ENCODE peak calls at places on chromosome 12, in six cellular contexts. H is astrocyte of the spinal cord, I is pancreas, E is dorsolateral prefrontal cortex, P is adrenal gland, Y is OCI-LY7. F is an unnamed sample.

GRCh38 chr12:23253191-23253590 is 628.2 kb downstream of the ETNK1 start:
- DNase-seq in H (no peak), I (no peak), E (no peak), P (no peak), Y (no peak), F (no peak)

GRCh38 chr12:113471619-113472171 is at the start of gene LHX5:
- DNase-seq in H (no peak), I (no peak), E (no peak), P (no peak), Y (no peak), F (no peak)

GRCh38 chr12:23084236-23084995 is 459.4 kb downstream of the ETNK1 start:
- DNase-seq in H (peak; percentile 94), I (no peak), E (no peak), P (no peak), Y (no peak), F (peak; percentile 87)

GRCh38 chr12:102917026-102917787 is at the start of gene PAH:
- DNase-seq in H (no peak), I (peak; percentile 76), E (no peak), P (peak; percentile 54), Y (peak; percentile 4), F (no peak)

GRCh38 chr12:73612571-73612970 is 925.1 kb upstream of the ATXN7L3B start:
- DNase-seq in H (no peak), I (no peak), E (no peak), P (no peak), Y (no peak), F (no peak)

GRCh38 chr12:106205208-106206069 is 42.4 kb downstream of the CKAP4 start:
- DNase-seq in H (no peak), I (no peak), E (peak; percentile 37), P (peak; percentile 78), Y (no peak), F (no peak)

GRCh38 chr12:5201554-5202243 is 158.0 kb downstream of the KCNA5 start:
- DNase-seq in H (peak; percentile 32), I (no peak), E (no peak), P (peak; percentile 59), Y (no peak), F (no peak)

GRCh38 chr12:132354211-132354981 is 25.0 kb upstream of the GALNT9 start:
- DNase-seq in H (no peak), I (peak; percentile 50), E (no peak), P (no peak), Y (no peak), F (no peak)

GRCh38 chr12:8033153-8034044 is 883 bp downstream of the FOXJ2 start:
- DNase-seq in H (peak; percentile 35), I (peak; percentile 62), E (peak; percentile 39), P (peak; percentile 78), Y (peak; percentile 34), F (no peak)

GRCh38 chr12:113766133-113766879 is 199.8 kb downstream of the RBM19 start:
- DNase-seq in H (no peak), I (peak; percentile 60), E (no peak), P (peak; percentile 52), Y (no peak), F (no peak)

GRCh38 chr12:74539765-74540526 is 2.3 kb downstream of the ATXN7L3B start:
- DNase-seq in H (no peak), I (no peak), E (no peak), P (no peak), Y (peak; percentile 33), F (no peak)

GRCh38 chr12:1917172-1918070 is 1.0 kb downstream of the CACNA2D4 start:
- DNase-seq in H (no peak), I (no peak), E (no peak), P (peak; percentile 51), Y (no peak), F (no peak)

GRCh38 chr12:93766802-93767523 is 89.8 kb downstream of the CRADD start:
- DNase-seq in H (peak; percentile 78), I (no peak), E (no peak), P (peak; percentile 81), Y (no peak), F (no peak)

GRCh38 chr12:79689041-79689476 is 1.7 kb downstream of the PAWR start:
- DNase-seq in H (peak; percentile 29), I (no peak), E (no peak), P (no peak), Y (peak; percentile 40), F (no peak)

GRCh38 chr12:79688376-79689040 is 2.3 kb downstream of the PAWR start:
- DNase-seq in H (peak; percentile 39), I (no peak), E (no peak), P (no peak), Y (no peak), F (no peak)

GRCh38 chr12:79685068-79685467 is 5.7 kb downstream of the PAWR start:
- DNase-seq in H (peak; percentile 76), I (no peak), E (no peak), P (no peak), Y (no peak), F (no peak)

GRCh38 chr12:79687711-79688270 is 3.0 kb downstream of the PAWR start:
- DNase-seq in H (peak; percentile 43), I (no peak), E (no peak), P (no peak), Y (no peak), F (no peak)

DNA sequence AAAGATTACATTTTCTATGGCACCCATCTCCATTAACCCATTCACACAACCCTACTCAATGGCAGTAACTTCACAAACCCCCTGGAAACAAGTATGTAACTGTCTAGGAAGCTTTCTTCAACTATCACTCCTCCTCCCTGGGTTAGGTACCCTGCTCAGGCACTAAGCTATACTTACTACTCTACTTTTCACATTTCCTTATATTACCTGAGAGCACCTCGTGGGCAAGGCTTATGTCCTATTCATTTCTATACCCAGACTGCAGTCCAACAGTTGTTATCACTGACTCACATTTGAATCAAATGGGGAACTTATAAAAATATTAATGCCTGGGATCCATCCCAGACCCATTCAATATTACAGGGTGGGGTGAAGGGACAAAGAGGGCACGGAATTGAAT is 4.6 kb downstream of the PAWR start:
- DNase-seq in H (no peak), I (no peak), E (no peak), P (no peak), Y (no peak), F (no peak)
- H3K4me3 ChIP-seq in H (no peak overlapping the region), I (peak overlapping the region; percentile 4), E (no peak overlapping the region), P (no peak overlapping the region), Y (peak overlapping the region; percentile 90), F (no peak overlapping the region)

DNA sequence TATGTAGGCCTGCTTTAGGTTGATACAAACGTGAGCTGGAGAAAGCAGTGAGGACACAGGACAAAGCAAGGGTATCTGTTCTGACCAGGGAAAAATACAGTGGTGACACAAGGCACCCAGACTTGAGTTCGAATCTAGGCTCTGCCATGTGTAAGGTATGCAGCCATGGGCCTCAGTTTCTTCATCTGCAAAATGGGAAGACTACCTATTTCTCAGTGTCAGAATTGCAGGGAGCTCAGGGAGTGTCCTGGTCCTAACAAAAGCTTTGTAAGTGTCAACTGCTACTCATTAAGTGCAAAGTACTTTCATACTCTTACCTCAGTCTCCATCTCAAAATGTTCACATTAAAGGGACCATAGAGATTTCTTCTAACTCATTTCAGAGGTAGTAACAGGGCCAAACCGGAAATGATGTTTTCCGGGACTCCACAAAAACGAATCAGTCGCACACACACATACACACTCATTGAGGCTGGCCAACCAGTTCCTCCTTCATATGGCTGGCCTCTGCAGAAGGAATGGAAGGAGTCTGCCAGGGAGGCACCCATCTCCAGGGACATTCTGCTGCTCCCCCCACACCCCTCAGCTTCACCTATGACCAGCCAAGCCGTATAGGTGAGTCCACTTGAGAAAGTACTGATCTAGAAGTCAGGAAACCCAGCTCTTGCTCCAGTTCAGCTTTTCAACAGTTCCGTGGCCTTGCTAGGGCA is 7.8 kb downstream of the CTDSP2 start:
- DNase-seq in H (no peak), I (no peak), E (no peak), P (no peak), Y (peak; percentile 48), F (no peak)
- H3K4me3 ChIP-seq in H (no peak overlapping the region), I (no peak overlapping the region), E (peak overlapping the region; percentile 37), P (no peak overlapping the region), Y (peak overlapping the region; percentile 39), F (no peak overlapping the region)

GRCh38 chr12:48023386-48023785 is 19.1 kb upstream of the COL2A1 start:
- DNase-seq in H (no peak), I (no peak), E (no peak), P (no peak), Y (no peak), F (no peak)

GRCh38 chr12:48024735-48025134 is 20.5 kb upstream of the COL2A1 start:
- DNase-seq in H (no peak), I (no peak), E (no peak), P (no peak), Y (no peak), F (no peak)

GRCh38 chr12:48022180-48022521 is 17.9 kb upstream of the COL2A1 start:
- DNase-seq in H (no peak), I (no peak), E (no peak), P (no peak), Y (no peak), F (no peak)

GRCh38 chr12:48021485-48022179 is 17.4 kb upstream of the COL2A1 start:
- DNase-seq in H (no peak), I (no peak), E (no peak), P (no peak), Y (no peak), F (no peak)

GRCh38 chr12:48022676-48023385 is 18.6 kb upstream of the COL2A1 start:
- DNase-seq in H (no peak), I (no peak), E (no peak), P (no peak), Y (no peak), F (no peak)
- H3K4me3 ChIP-seq in H (no peak overlapping the region), I (no peak overlapping the region), E (no peak overlapping the region), P (no peak overlapping the region), Y (no peak overlapping the region), F (no peak overlapping the region)

GRCh38 chr12:121579981-121580868 is 598 bp downstream of the KDM2B start:
- DNase-seq in H (peak; percentile 62), I (peak; percentile 83), E (peak; percentile 74), P (peak; percentile 81), Y (peak; percentile 77), F (no peak)

GRCh38 chr12:121582583-121583333 is 1.9 kb upstream of the KDM2B start:
- DNase-seq in H (no peak), I (no peak), E (no peak), P (no peak), Y (peak; percentile 10), F (no peak)

GRCh38 chr12:121579190-121579791 is 1.5 kb downstream of the KDM2B start:
- DNase-seq in H (no peak), I (peak; percentile 76), E (peak; percentile 27), P (no peak), Y (peak; percentile 59), F (no peak)

GRCh38 chr12:121580959-121581680 is at the start of gene KDM2B:
- DNase-seq in H (peak; percentile 60), I (no peak), E (peak; percentile 54), P (peak; percentile 68), Y (peak; percentile 55), F (no peak)

DNA sequence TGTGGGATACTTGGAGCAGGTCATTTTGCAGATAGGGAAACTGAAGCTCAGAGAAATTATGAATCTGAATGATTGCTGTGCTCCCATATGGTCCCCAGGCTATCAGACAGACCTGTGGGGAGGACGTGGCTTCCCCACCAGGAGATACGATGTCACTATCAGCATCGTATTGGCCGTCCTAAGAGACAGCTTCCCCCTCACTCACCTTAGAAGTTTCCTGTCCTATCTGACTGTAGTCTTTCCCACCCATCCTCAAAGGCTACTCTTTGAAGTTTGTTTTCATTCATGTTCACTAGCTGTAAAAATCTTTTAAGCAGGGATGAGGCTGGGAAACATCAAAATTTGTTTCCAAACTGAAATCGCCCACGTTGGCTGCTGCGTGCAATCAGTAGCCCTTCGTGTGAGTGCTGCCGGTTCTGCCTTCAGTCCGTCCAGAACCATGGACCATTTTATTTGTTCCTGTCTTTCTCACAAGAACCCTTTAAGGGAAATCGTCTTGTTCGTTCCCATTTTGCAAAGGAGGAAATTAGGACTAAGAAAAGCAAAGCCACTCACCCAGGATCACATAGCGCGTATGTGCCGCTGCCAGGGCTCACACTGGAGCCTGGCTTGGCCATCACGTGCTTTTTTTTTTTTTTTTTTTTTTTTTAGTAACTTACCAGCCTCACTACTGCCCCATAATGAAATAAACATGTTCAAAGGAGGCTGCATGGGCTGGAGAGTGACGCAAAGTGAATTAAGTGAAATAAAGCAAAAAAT is 1.0 kb upstream of the KDM2B start:
- DNase-seq in H (peak; percentile 36), I (no peak), E (peak; percentile 36), P (no peak), Y (peak; percentile 46), F (no peak)
- H3K4me3 ChIP-seq in H (peak overlapping the region; percentile 51), I (peak overlapping the region; percentile 74), E (peak overlapping the region; percentile 90), P (no peak overlapping the region), Y (peak overlapping the region; percentile 79), F (peak overlapping the region; percentile 59)

F was measured in skeletal muscle cell.